ENCODE peak calls at places on chromosomes 11 and 22, in nine cellular contexts. One of them, this sample, is unnamed.

GRCh38 chr11:104130161-104130560 is 33.8 kb downstream of the PDGFD start:
- DNase-seq in activated CD4-positive, CD25-positive, alpha-beta regulatory T cell treated with anti-CD3 and anti-CD28 coated beads, Interleukin-2, amount 50 U/mL, for 72 hours: no peak
- DNase-seq in CD8-positive, alpha-beta T cell: no peak
- DNase-seq in kidney: no peak
- DNase-seq in uterus: no peak
- DNase-seq in NCI-H69: peak; percentile 69
- DNase-seq in prostate gland: no peak
- DNase-seq in heart right ventricle: no peak
- DNase-seq in BJ: no peak
- DNase-seq in this sample: no peak

GRCh38 chr11:69008774-69009440 is 4.1 kb downstream of the MRGPRF start:
- DNase-seq in activated CD4-positive, CD25-positive, alpha-beta regulatory T cell treated with anti-CD3 and anti-CD28 coated beads, Interleukin-2, amount 50 U/mL, for 72 hours: no peak
- DNase-seq in CD8-positive, alpha-beta T cell: no peak
- DNase-seq in kidney: peak; percentile 96
- DNase-seq in uterus: peak; percentile 96
- DNase-seq in NCI-H69: no peak
- DNase-seq in prostate gland: no peak
- DNase-seq in heart right ventricle: peak; percentile 64
- DNase-seq in BJ: peak; percentile 96
- DNase-seq in this sample: peak; percentile 78

GRCh38 chr11:76086713-76087635 is 119.3 kb downstream of the WNT11 start:
- DNase-seq in activated CD4-positive, CD25-positive, alpha-beta regulatory T cell treated with anti-CD3 and anti-CD28 coated beads, Interleukin-2, amount 50 U/mL, for 72 hours: no peak
- DNase-seq in CD8-positive, alpha-beta T cell: no peak
- DNase-seq in kidney: no peak
- DNase-seq in uterus: no peak
- DNase-seq in NCI-H69: no peak
- DNase-seq in prostate gland: no peak
- DNase-seq in heart right ventricle: no peak
- DNase-seq in BJ: peak; percentile 53
- DNase-seq in this sample: no peak

GRCh38 chr11:74611369-74611861 is 19.0 kb downstream of the POLD3 start:
- DNase-seq in activated CD4-positive, CD25-positive, alpha-beta regulatory T cell treated with anti-CD3 and anti-CD28 coated beads, Interleukin-2, amount 50 U/mL, for 72 hours: no peak
- DNase-seq in CD8-positive, alpha-beta T cell: no peak
- DNase-seq in kidney: no peak
- DNase-seq in uterus: no peak
- DNase-seq in NCI-H69: peak; percentile 49
- DNase-seq in prostate gland: no peak
- DNase-seq in heart right ventricle: no peak
- DNase-seq in BJ: peak; percentile 86
- DNase-seq in this sample: no peak

GRCh38 chr22:29664731-29665130 is 55.1 kb upstream of the CABP7 start:
- DNase-seq in activated CD4-positive, CD25-positive, alpha-beta regulatory T cell treated with anti-CD3 and anti-CD28 coated beads, Interleukin-2, amount 50 U/mL, for 72 hours: no peak
- DNase-seq in CD8-positive, alpha-beta T cell: no peak
- DNase-seq in kidney: no peak
- DNase-seq in uterus: no peak
- DNase-seq in NCI-H69: no peak
- DNase-seq in prostate gland: no peak
- DNase-seq in heart right ventricle: no peak
- DNase-seq in BJ: no peak
- DNase-seq in this sample: no peak

GRCh38 chr11:2186669-2187266 is 15.2 kb upstream of the TH start:
- DNase-seq in activated CD4-positive, CD25-positive, alpha-beta regulatory T cell treated with anti-CD3 and anti-CD28 coated beads, Interleukin-2, amount 50 U/mL, for 72 hours: no peak
- DNase-seq in CD8-positive, alpha-beta T cell: peak; percentile 69
- DNase-seq in kidney: no peak
- DNase-seq in uterus: no peak
- DNase-seq in NCI-H69: peak; percentile 92
- DNase-seq in prostate gland: no peak
- DNase-seq in heart right ventricle: no peak
- DNase-seq in BJ: no peak
- DNase-seq in this sample: no peak

GRCh38 chr22:39355080-39355479 is 5.3 kb downstream of the SYNGR1 start:
- DNase-seq in activated CD4-positive, CD25-positive, alpha-beta regulatory T cell treated with anti-CD3 and anti-CD28 coated beads, Interleukin-2, amount 50 U/mL, for 72 hours: no peak
- DNase-seq in CD8-positive, alpha-beta T cell: no peak
- DNase-seq in kidney: no peak
- DNase-seq in uterus: no peak
- DNase-seq in NCI-H69: no peak
- DNase-seq in prostate gland: no peak
- DNase-seq in heart right ventricle: no peak
- DNase-seq in BJ: no peak
- DNase-seq in this sample: no peak

GRCh38 chr11:61626580-61627380 is 45.9 kb upstream of the SYT7 start:
- DNase-seq in activated CD4-positive, CD25-positive, alpha-beta regulatory T cell treated with anti-CD3 and anti-CD28 coated beads, Interleukin-2, amount 50 U/mL, for 72 hours: no peak
- DNase-seq in CD8-positive, alpha-beta T cell: no peak
- DNase-seq in kidney: peak; percentile 89
- DNase-seq in uterus: no peak
- DNase-seq in NCI-H69: peak; percentile 55
- DNase-seq in prostate gland: peak; percentile 91
- DNase-seq in heart right ventricle: peak; percentile 40
- DNase-seq in BJ: no peak
- DNase-seq in this sample: no peak

GRCh38 chr22:44396727-44397722 is 84.3 kb upstream of the SHISAL1 start:
- DNase-seq in activated CD4-positive, CD25-positive, alpha-beta regulatory T cell treated with anti-CD3 and anti-CD28 coated beads, Interleukin-2, amount 50 U/mL, for 72 hours: peak; percentile 19
- DNase-seq in CD8-positive, alpha-beta T cell: no peak
- DNase-seq in kidney: peak; percentile 48
- DNase-seq in uterus: peak; percentile 4
- DNase-seq in NCI-H69: no peak
- DNase-seq in prostate gland: no peak
- DNase-seq in heart right ventricle: peak; percentile 2
- DNase-seq in BJ: no peak
- DNase-seq in this sample: no peak

GRCh38 chr11:102177974-102178631 is 67.9 kb downstream of the YAP1 start:
- DNase-seq in activated CD4-positive, CD25-positive, alpha-beta regulatory T cell treated with anti-CD3 and anti-CD28 coated beads, Interleukin-2, amount 50 U/mL, for 72 hours: no peak
- DNase-seq in CD8-positive, alpha-beta T cell: no peak
- DNase-seq in kidney: no peak
- DNase-seq in uterus: no peak
- DNase-seq in NCI-H69: no peak
- DNase-seq in prostate gland: peak; percentile 27
- DNase-seq in heart right ventricle: no peak
- DNase-seq in BJ: peak; percentile 65
- DNase-seq in this sample: no peak

GRCh38 chr22:22166941-22167713 is 77.5 kb upstream of the VPREB1 start:
- DNase-seq in activated CD4-positive, CD25-positive, alpha-beta regulatory T cell treated with anti-CD3 and anti-CD28 coated beads, Interleukin-2, amount 50 U/mL, for 72 hours: no peak
- DNase-seq in CD8-positive, alpha-beta T cell: no peak
- DNase-seq in kidney: no peak
- DNase-seq in uterus: no peak
- DNase-seq in NCI-H69: no peak
- DNase-seq in prostate gland: no peak
- DNase-seq in heart right ventricle: no peak
- DNase-seq in BJ: no peak
- DNase-seq in this sample: no peak

GRCh38 chr11:11478687-11479086 is 125.6 kb upstream of the CSNK2A3 start:
- DNase-seq in activated CD4-positive, CD25-positive, alpha-beta regulatory T cell treated with anti-CD3 and anti-CD28 coated beads, Interleukin-2, amount 50 U/mL, for 72 hours: no peak
- DNase-seq in CD8-positive, alpha-beta T cell: no peak
- DNase-seq in kidney: no peak
- DNase-seq in uterus: no peak
- DNase-seq in NCI-H69: peak; percentile 79
- DNase-seq in prostate gland: no peak
- DNase-seq in heart right ventricle: no peak
- DNase-seq in BJ: no peak
- DNase-seq in this sample: no peak

GRCh38 chr11:31000412-31000811 is 369.1 kb downstream of the DCDC1 start:
- DNase-seq in activated CD4-positive, CD25-positive, alpha-beta regulatory T cell treated with anti-CD3 and anti-CD28 coated beads, Interleukin-2, amount 50 U/mL, for 72 hours: no peak
- DNase-seq in CD8-positive, alpha-beta T cell: no peak
- DNase-seq in kidney: no peak
- DNase-seq in uterus: no peak
- DNase-seq in NCI-H69: peak; percentile 83
- DNase-seq in prostate gland: no peak
- DNase-seq in heart right ventricle: no peak
- DNase-seq in BJ: no peak
- DNase-seq in this sample: no peak

GRCh38 chr11:96794152-96794551 is 404.3 kb downstream of the JRKL start:
- DNase-seq in activated CD4-positive, CD25-positive, alpha-beta regulatory T cell treated with anti-CD3 and anti-CD28 coated beads, Interleukin-2, amount 50 U/mL, for 72 hours: no peak
- DNase-seq in CD8-positive, alpha-beta T cell: no peak
- DNase-seq in kidney: no peak
- DNase-seq in uterus: no peak
- DNase-seq in NCI-H69: no peak
- DNase-seq in prostate gland: no peak
- DNase-seq in heart right ventricle: no peak
- DNase-seq in BJ: no peak
- DNase-seq in this sample: no peak

GRCh38 chr11:57597971-57598830 is 716 bp downstream of the SERPING1 start:
- DNase-seq in activated CD4-positive, CD25-positive, alpha-beta regulatory T cell treated with anti-CD3 and anti-CD28 coated beads, Interleukin-2, amount 50 U/mL, for 72 hours: no peak
- DNase-seq in CD8-positive, alpha-beta T cell: no peak
- DNase-seq in kidney: peak; percentile 95
- DNase-seq in uterus: peak; percentile 91
- DNase-seq in NCI-H69: peak; percentile 57
- DNase-seq in prostate gland: peak; percentile 59
- DNase-seq in heart right ventricle: peak; percentile 88
- DNase-seq in BJ: no peak
- DNase-seq in this sample: peak; percentile 90

GRCh38 chr11:67492069-67492727 is 9.4 kb downstream of the AIP start:
- DNase-seq in activated CD4-positive, CD25-positive, alpha-beta regulatory T cell treated with anti-CD3 and anti-CD28 coated beads, Interleukin-2, amount 50 U/mL, for 72 hours: no peak
- DNase-seq in CD8-positive, alpha-beta T cell: no peak
- DNase-seq in kidney: peak; percentile 71
- DNase-seq in uterus: no peak
- DNase-seq in NCI-H69: no peak
- DNase-seq in prostate gland: no peak
- DNase-seq in heart right ventricle: no peak
- DNase-seq in BJ: no peak
- DNase-seq in this sample: no peak

GRCh38 chr22:43267332-43267731 is 75.8 kb downstream of the SCUBE1 start:
- DNase-seq in activated CD4-positive, CD25-positive, alpha-beta regulatory T cell treated with anti-CD3 and anti-CD28 coated beads, Interleukin-2, amount 50 U/mL, for 72 hours: no peak
- DNase-seq in CD8-positive, alpha-beta T cell: no peak
- DNase-seq in kidney: no peak
- DNase-seq in uterus: no peak
- DNase-seq in NCI-H69: no peak
- DNase-seq in prostate gland: no peak
- DNase-seq in heart right ventricle: no peak
- DNase-seq in BJ: no peak
- DNase-seq in this sample: no peak

GRCh38 chr11:10351768-10352641 is 47.1 kb downstream of the ADM start:
- DNase-seq in activated CD4-positive, CD25-positive, alpha-beta regulatory T cell treated with anti-CD3 and anti-CD28 coated beads, Interleukin-2, amount 50 U/mL, for 72 hours: no peak
- DNase-seq in CD8-positive, alpha-beta T cell: no peak
- DNase-seq in kidney: no peak
- DNase-seq in uterus: peak; percentile 66
- DNase-seq in NCI-H69: peak; percentile 94
- DNase-seq in prostate gland: no peak
- DNase-seq in heart right ventricle: peak; percentile 36
- DNase-seq in BJ: peak; percentile 62
- DNase-seq in this sample: peak; percentile 79